ENCODE peak calls at places on chromosomes 6 and 20, in five cellular contexts. One of them, this sample, is unnamed.

GRCh38 chr6:96743496-96743895 is 93.8 kb downstream of the GPR63 start:
- DNase-seq in HCT116: peak
- DNase-seq in PC-9: no peak
- DNase-seq in OCI-LY7: no peak
- DNase-seq in GM12864: no peak
- DNase-seq in this sample: no peak

GRCh38 chr6:79420054-79420453 is 117.2 kb downstream of the LCA5 start:
- DNase-seq in HCT116: no peak
- DNase-seq in PC-9: no peak
- DNase-seq in GM12864: no peak
- DNase-seq in OCI-LY7: no peak
- DNase-seq in this sample: no peak

GRCh38 chr6:18412073-18412472 is 24.9 kb downstream of the RNF144B start:
- DNase-seq in OCI-LY7: peak
- DNase-seq in HCT116: no peak
- DNase-seq in GM12864: no peak
- DNase-seq in PC-9: no peak
- DNase-seq in this sample: no peak

GRCh38 chr6:44161997-44162338 is 3.3 kb downstream of the CAPN11 start:
- DNase-seq in HCT116: no peak
- DNase-seq in OCI-LY7: no peak
- DNase-seq in GM12864: no peak
- DNase-seq in PC-9: no peak
- DNase-seq in this sample: no peak

GRCh38 chr6:22470454-22471368 is 98.7 kb upstream of the HDGFL1 start:
- DNase-seq in OCI-LY7: no peak
- DNase-seq in GM12864: no peak
- DNase-seq in PC-9: peak
- DNase-seq in HCT116: no peak
- DNase-seq in this sample: no peak

GRCh38 chr6:74578339-74578738 is 627.5 kb downstream of the COL12A1 start:
- DNase-seq in GM12864: no peak
- DNase-seq in HCT116: no peak
- DNase-seq in OCI-LY7: no peak
- DNase-seq in PC-9: no peak
- DNase-seq in this sample: no peak

GRCh38 chr6:163876391-163876790 is 461.9 kb downstream of the QKI start:
- DNase-seq in PC-9: no peak
- DNase-seq in OCI-LY7: no peak
- DNase-seq in HCT116: no peak
- DNase-seq in GM12864: no peak
- DNase-seq in this sample: no peak

GRCh38 chr6:28747631-28748157 is 176.1 kb downstream of the TRIM27 start:
- DNase-seq in PC-9: peak
- DNase-seq in OCI-LY7: no peak
- DNase-seq in GM12864: no peak
- DNase-seq in HCT116: peak
- DNase-seq in this sample: no peak

GRCh38 chr6:113122060-113122459 is 735.1 kb upstream of the MARCKS start:
- DNase-seq in PC-9: peak
- DNase-seq in HCT116: peak
- DNase-seq in GM12864: no peak
- DNase-seq in OCI-LY7: no peak
- DNase-seq in this sample: no peak

GRCh38 chr20:51140671-51141070 is 117.8 kb upstream of the KCNG1 start:
- DNase-seq in PC-9: no peak
- DNase-seq in OCI-LY7: no peak
- DNase-seq in GM12864: no peak
- DNase-seq in HCT116: no peak
- DNase-seq in this sample: no peak

GRCh38 chr20:56437196-56437960 is 25.3 kb downstream of the CASS4 start:
- DNase-seq in PC-9: no peak
- DNase-seq in HCT116: no peak
- DNase-seq in GM12864: no peak
- DNase-seq in OCI-LY7: no peak
- DNase-seq in this sample: no peak

GRCh38 chr6:166167801-166168615 is at the start of gene TBXT:
- DNase-seq in PC-9: no peak
- DNase-seq in HCT116: no peak
- DNase-seq in GM12864: no peak
- DNase-seq in OCI-LY7: peak
- DNase-seq in this sample: peak

GRCh38 chr20:63978319-63979220 is 872 bp downstream of the SAMD10 start:
- DNase-seq in GM12864: no peak
- DNase-seq in OCI-LY7: peak
- DNase-seq in HCT116: no peak
- DNase-seq in PC-9: peak
- DNase-seq in this sample: peak

GRCh38 chr6:14119764-14120163 is 2.2 kb downstream of the CD83 start:
- DNase-seq in HCT116: no peak
- DNase-seq in OCI-LY7: no peak
- DNase-seq in GM12864: no peak
- DNase-seq in PC-9: no peak
- DNase-seq in this sample: no peak

GRCh38 chr6:14118444-14118843 is 872 bp downstream of the CD83 start:
- DNase-seq in HCT116: no peak
- DNase-seq in OCI-LY7: peak
- DNase-seq in PC-9: no peak
- DNase-seq in GM12864: no peak
- DNase-seq in this sample: no peak

GRCh38 chr6:14120556-14120955 is 3.0 kb downstream of the CD83 start:
- DNase-seq in PC-9: no peak
- DNase-seq in OCI-LY7: no peak
- DNase-seq in HCT116: no peak
- DNase-seq in GM12864: no peak
- DNase-seq in this sample: no peak

GRCh38 chr6:14118091-14118439 is 493 bp downstream of the CD83 start:
- DNase-seq in PC-9: no peak
- DNase-seq in GM12864: no peak
- DNase-seq in OCI-LY7: no peak
- DNase-seq in HCT116: no peak
- DNase-seq in this sample: no peak

DNA sequence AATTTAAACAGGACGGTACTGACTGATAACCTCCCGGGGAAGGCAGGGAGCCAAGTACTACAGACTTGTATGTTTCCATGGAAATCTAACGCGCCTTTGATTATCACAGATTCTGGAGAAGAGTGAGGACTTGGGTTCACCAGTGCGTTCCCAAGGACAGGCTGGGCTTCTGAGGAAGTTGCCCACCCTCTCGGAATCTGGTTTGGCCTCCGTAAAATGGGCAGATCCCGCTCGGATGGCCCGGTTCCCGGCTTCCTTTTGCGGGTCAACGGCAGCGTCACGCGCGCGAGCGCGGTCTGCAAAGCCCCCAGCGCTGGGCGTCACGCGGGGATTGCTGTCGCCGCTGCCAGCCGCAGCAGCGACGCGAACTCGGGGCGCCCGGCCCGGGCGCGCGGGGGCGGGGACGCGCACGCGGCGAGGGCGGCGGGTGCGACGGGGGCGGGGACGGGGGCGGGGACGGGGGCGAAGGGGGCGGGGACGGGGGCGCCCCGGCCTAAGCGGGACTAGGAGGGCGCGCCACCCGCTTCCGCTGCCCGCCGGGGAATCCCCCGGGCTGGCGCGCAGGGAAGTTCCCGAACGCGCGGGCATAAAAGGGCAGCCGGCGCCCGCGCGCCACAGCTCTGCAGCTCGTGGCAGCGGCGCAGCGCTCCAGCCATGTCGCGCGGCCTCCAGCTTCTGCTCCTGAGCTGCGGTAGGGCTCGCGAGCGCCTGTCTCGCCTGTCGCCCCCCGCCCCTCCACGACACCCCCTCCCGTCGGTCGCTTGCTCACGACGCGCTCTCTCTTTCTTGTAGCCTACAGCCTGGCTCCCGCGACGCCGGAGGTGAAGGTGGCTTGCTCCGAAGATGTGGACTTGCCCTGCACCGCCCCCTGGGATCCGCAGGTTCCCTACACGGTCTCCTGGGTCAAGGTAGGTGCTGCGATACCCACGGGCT is at the start of gene CD83:
- DNase-seq in PC-9: peak
- DNase-seq in OCI-LY7: peak
- DNase-seq in HCT116: peak
- DNase-seq in GM12864: no peak
- DNase-seq in this sample: peak
- TF ChIP-seq CTCF in PC-9: no peak
- TF ChIP-seq CTCF in OCI-LY7: peak
- TF ChIP-seq CTCF in HCT116: peak
- TF ChIP-seq CTCF in GM12864: peak
- TF ChIP-seq CTCF in this sample: peak

GRCh38 chr6:121499666-121500065 is 64.2 kb downstream of the GJA1 start:
- DNase-seq in HCT116: no peak
- DNase-seq in OCI-LY7: no peak
- DNase-seq in GM12864: no peak
- DNase-seq in PC-9: no peak
- DNase-seq in this sample: no peak
- TF ChIP-seq CTCF in HCT116: no peak
- TF ChIP-seq CTCF in OCI-LY7: no peak
- TF ChIP-seq CTCF in GM12864: no peak
- TF ChIP-seq CTCF in PC-9: no peak
- TF ChIP-seq CTCF in this sample: no peak

DNA sequence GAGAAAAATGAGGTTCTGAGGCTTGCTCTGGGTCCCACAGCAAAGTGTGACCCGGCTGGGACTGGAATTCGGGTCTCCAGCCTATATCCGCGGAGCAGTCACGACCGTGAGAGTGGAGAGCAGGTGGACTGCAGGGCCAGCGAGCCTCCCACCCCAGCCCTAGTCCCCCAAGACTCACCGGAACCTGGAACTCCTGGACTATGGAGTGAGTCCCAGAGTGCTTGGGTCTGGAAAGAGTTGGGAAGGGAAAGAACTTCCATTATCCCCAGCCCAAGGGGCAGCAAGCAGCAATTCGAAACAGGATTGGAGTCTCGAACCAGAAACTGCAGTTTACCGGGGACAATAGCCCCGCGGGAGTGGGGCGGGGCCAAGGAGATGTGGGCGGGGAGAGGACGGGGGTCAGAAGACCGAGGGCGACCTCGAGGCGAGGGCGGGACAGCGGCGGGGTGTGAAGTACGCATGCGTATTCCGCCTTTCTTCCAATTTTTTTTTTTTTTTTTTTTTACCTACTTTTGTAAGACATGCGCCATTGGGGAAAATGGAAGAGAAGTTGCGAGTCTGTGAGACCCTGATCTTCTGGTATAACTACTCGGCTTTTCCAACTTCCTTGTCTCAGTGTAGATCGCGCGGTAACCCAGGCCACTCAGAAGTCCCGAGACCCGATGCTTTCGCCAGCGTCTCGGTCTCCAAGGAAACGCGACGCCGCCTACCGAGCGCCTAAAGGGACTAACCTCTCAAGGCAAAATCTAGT is at the start of gene C20orf96:
- DNase-seq in HCT116: peak
- DNase-seq in GM12864: peak
- DNase-seq in PC-9: peak
- DNase-seq in OCI-LY7: peak
- DNase-seq in this sample: peak
- TF ChIP-seq CTCF in HCT116: peak
- TF ChIP-seq CTCF in GM12864: peak
- TF ChIP-seq CTCF in PC-9: peak
- TF ChIP-seq CTCF in OCI-LY7: peak
- TF ChIP-seq CTCF in this sample: no peak

DNA sequence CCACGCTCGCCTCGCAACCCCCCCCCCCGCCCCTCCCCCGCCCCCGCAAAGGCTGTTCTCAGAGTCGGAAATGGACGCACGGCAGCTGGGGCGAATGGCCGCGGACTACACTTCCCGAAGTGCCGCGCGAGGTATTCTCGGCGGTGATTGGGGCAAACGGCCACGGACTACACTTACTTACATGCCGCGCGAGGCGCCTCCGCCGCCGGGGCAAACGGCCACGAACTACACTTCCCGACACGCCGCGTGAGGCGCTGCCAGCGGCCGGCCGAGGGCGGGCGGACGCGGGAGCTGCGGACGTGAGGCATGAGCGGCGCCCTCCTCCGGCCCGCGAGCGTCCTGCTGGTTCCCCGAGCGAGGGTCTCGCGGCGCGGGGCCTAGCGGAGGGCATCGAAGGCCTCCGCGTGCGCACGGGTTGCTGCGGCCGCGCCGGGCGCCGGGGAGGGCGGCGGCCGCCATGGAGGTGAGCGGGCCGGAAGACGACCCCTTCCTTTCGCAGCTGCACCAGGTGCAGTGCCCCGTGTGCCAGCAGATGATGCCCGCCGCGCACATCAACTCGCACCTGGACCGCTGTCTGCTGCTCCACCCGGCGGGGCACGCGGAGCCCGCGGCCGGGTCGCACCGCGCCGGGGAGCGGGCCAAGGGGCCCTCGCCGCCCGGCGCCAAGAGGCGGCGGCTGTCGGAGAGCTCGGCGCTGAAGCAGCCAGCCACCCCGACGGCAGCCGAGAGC is at the start of gene WRNIP1:
- DNase-seq in OCI-LY7: peak
- DNase-seq in GM12864: peak
- DNase-seq in PC-9: peak
- DNase-seq in HCT116: peak
- DNase-seq in this sample: peak
- TF ChIP-seq CTCF in OCI-LY7: peak
- TF ChIP-seq CTCF in GM12864: peak
- TF ChIP-seq CTCF in PC-9: no peak
- TF ChIP-seq CTCF in HCT116: peak
- TF ChIP-seq CTCF in this sample: peak

GRCh38 chr6:3294921-3295871 is 36.4 kb downstream of the PSMG4 start:
- DNase-seq in GM12864: no peak
- DNase-seq in OCI-LY7: peak
- DNase-seq in HCT116: no peak
- DNase-seq in PC-9: no peak
- DNase-seq in this sample: no peak
- TF ChIP-seq CTCF in GM12864: peak
- TF ChIP-seq CTCF in OCI-LY7: peak
- TF ChIP-seq CTCF in HCT116: peak
- TF ChIP-seq CTCF in PC-9: no peak
- TF ChIP-seq CTCF in this sample: no peak

GRCh38 chr20:49046087-49046900 is at the start of gene CSE1L:
- DNase-seq in HCT116: peak
- DNase-seq in OCI-LY7: peak
- DNase-seq in PC-9: peak
- DNase-seq in GM12864: peak
- DNase-seq in this sample: peak
- TF ChIP-seq CTCF in HCT116: no peak
- TF ChIP-seq CTCF in OCI-LY7: no peak
- TF ChIP-seq CTCF in PC-9: no peak
- TF ChIP-seq CTCF in GM12864: no peak
- TF ChIP-seq CTCF in this sample: no peak

DNA sequence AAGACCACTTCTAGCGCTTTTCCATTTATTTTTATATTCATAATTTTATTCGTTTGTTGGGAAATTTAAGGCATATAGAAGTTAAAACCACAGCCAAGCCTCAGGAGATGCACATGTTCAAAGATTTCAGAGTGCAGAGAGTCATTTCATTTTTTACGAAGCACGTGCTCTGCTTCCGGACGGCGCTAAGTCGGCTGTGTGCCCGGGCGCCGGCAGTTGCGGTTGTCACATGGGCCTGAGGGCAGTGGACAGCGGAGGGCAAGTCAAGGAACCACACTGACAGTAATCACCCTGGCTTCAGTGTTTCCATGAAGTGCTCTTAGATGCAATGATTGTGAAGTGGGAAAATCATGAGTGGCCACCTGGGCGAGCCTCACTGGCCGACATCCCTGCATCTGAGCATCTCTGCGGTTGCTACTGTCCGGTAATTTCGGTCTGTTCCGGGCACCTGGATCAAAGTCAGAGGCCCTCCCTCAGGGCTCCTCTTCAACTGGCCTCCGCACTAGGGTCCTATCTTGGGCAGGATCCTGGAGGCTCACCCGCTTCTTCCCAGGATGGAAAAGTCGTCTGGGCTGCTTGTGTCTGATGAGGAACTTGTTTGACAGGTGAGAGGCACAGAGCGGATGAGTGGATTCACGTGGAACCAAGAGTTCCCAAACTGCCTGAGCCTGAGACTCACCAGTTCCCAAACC is 90.8 kb downstream of the DACT2 start:
- DNase-seq in PC-9: no peak
- DNase-seq in GM12864: no peak
- DNase-seq in HCT116: no peak
- DNase-seq in OCI-LY7: no peak
- DNase-seq in this sample: no peak
- TF ChIP-seq CTCF in PC-9: no peak
- TF ChIP-seq CTCF in GM12864: no peak
- TF ChIP-seq CTCF in HCT116: no peak
- TF ChIP-seq CTCF in OCI-LY7: no peak
- TF ChIP-seq CTCF in this sample: no peak